ENCODE peak calls at places on chromosome 4, in five cellular contexts. One of them, this sample, is unnamed.

GRCh38 chr4:61397174-61397573 is 197.0 kb downstream of the ADGRL3 start:
- DNase-seq in tibial nerve: no peak
- DNase-seq in keratinocyte: no peak
- DNase-seq in heart right ventricle: no peak
- DNase-seq in coronary artery: no peak
- DNase-seq in this sample: no peak

GRCh38 chr4:184459413-184459812 is 14.9 kb downstream of the IRF2 start:
- DNase-seq in tibial nerve: no peak
- DNase-seq in keratinocyte: no peak
- DNase-seq in heart right ventricle: no peak
- DNase-seq in coronary artery: no peak
- DNase-seq in this sample: no peak

GRCh38 chr4:112840619-112841018 is 203.7 kb downstream of the LARP7 start:
- DNase-seq in tibial nerve: no peak
- DNase-seq in keratinocyte: no peak
- DNase-seq in heart right ventricle: no peak
- DNase-seq in coronary artery: no peak
- DNase-seq in this sample: no peak

GRCh38 chr4:3392319-3392718 is 49.4 kb upstream of the HGFAC start:
- DNase-seq in tibial nerve: no peak
- DNase-seq in keratinocyte: no peak
- DNase-seq in heart right ventricle: no peak
- DNase-seq in coronary artery: no peak
- DNase-seq in this sample: no peak

GRCh38 chr4:85672116-85672515 is 197.2 kb downstream of the ARHGAP24 start:
- DNase-seq in tibial nerve: no peak
- DNase-seq in keratinocyte: no peak
- DNase-seq in heart right ventricle: no peak
- DNase-seq in coronary artery: no peak
- DNase-seq in this sample: no peak

GRCh38 chr4:162959056-162959455 is 207.6 kb downstream of the NAF1 start:
- DNase-seq in tibial nerve: no peak
- DNase-seq in keratinocyte: no peak
- DNase-seq in heart right ventricle: no peak
- DNase-seq in coronary artery: no peak
- DNase-seq in this sample: no peak

GRCh38 chr4:15781427-15782095 is 3.4 kb downstream of the CD38 start:
- DNase-seq in tibial nerve: no peak
- DNase-seq in keratinocyte: no peak
- DNase-seq in heart right ventricle: no peak
- DNase-seq in coronary artery: no peak
- DNase-seq in this sample: no peak

GRCh38 chr4:177047851-177048174 is 255.1 kb upstream of the VEGFC start:
- DNase-seq in tibial nerve: no peak
- DNase-seq in keratinocyte: no peak
- DNase-seq in heart right ventricle: no peak
- DNase-seq in coronary artery: no peak
- DNase-seq in this sample: no peak

GRCh38 chr4:184648220-184649025 is 824 bp downstream of the CASP3 start:
- DNase-seq in tibial nerve: peak
- DNase-seq in keratinocyte: no peak
- DNase-seq in heart right ventricle: peak
- DNase-seq in coronary artery: peak
- DNase-seq in this sample: peak

GRCh38 chr4:139643042-139643895 is 22.4 kb upstream of the MGST2 start:
- DNase-seq in tibial nerve: no peak
- DNase-seq in keratinocyte: no peak
- DNase-seq in heart right ventricle: no peak
- DNase-seq in coronary artery: peak
- DNase-seq in this sample: no peak

GRCh38 chr4:19729873-19730735 is 521.6 kb upstream of the SLIT2 start:
- DNase-seq in tibial nerve: no peak
- DNase-seq in keratinocyte: no peak
- DNase-seq in heart right ventricle: no peak
- DNase-seq in coronary artery: no peak
- DNase-seq in this sample: no peak

GRCh38 chr4:109671350-109671749 is 31.9 kb downstream of the CASP6 start:
- DNase-seq in tibial nerve: no peak
- DNase-seq in keratinocyte: no peak
- DNase-seq in heart right ventricle: no peak
- DNase-seq in coronary artery: no peak
- DNase-seq in this sample: no peak

GRCh38 chr4:15495621-15496020 is 25.9 kb downstream of the CC2D2A start:
- DNase-seq in tibial nerve: no peak
- DNase-seq in keratinocyte: no peak
- DNase-seq in heart right ventricle: no peak
- DNase-seq in coronary artery: no peak
- DNase-seq in this sample: no peak

GRCh38 chr4:8376361-8377102 is 64.0 kb downstream of the ACOX3 start:
- DNase-seq in tibial nerve: no peak
- DNase-seq in keratinocyte: no peak
- DNase-seq in heart right ventricle: no peak
- DNase-seq in coronary artery: no peak
- DNase-seq in this sample: no peak

GRCh38 chr4:100017627-100018310 is 67.7 kb upstream of the H2AZ1 start:
- DNase-seq in tibial nerve: no peak
- DNase-seq in keratinocyte: peak
- DNase-seq in heart right ventricle: no peak
- DNase-seq in coronary artery: no peak
- DNase-seq in this sample: no peak

GRCh38 chr4:174928174-174928573 is 10.0 kb downstream of the ADAM29 start:
- DNase-seq in tibial nerve: no peak
- DNase-seq in keratinocyte: no peak
- DNase-seq in heart right ventricle: no peak
- DNase-seq in coronary artery: no peak
- DNase-seq in this sample: no peak

GRCh38 chr4:53547983-53548382 is 43.3 kb downstream of the LNX1 start:
- DNase-seq in tibial nerve: no peak
- DNase-seq in keratinocyte: no peak
- DNase-seq in heart right ventricle: no peak
- DNase-seq in coronary artery: no peak
- DNase-seq in this sample: no peak

GRCh38 chr4:153211986-153212720 is 7.9 kb downstream of the TRIM2 start:
- DNase-seq in tibial nerve: no peak
- DNase-seq in keratinocyte: no peak
- DNase-seq in heart right ventricle: no peak
- DNase-seq in coronary artery: no peak
- DNase-seq in this sample: no peak

GRCh38 chr4:98262431-98262830 is 1.2 kb downstream of the RAP1GDS1 start:
- DNase-seq in tibial nerve: no peak
- DNase-seq in keratinocyte: no peak
- DNase-seq in heart right ventricle: no peak
- DNase-seq in coronary artery: no peak
- DNase-seq in this sample: no peak

GRCh38 chr4:20618010-20618409 is 82.2 kb upstream of the PACRGL start:
- DNase-seq in tibial nerve: no peak
- DNase-seq in keratinocyte: no peak
- DNase-seq in heart right ventricle: no peak
- DNase-seq in coronary artery: no peak
- DNase-seq in this sample: no peak

GRCh38 chr4:124111922-124112321 is 600.6 kb downstream of the ANKRD50 start:
- DNase-seq in tibial nerve: no peak
- DNase-seq in keratinocyte: no peak
- DNase-seq in heart right ventricle: no peak
- DNase-seq in coronary artery: no peak
- DNase-seq in this sample: no peak

GRCh38 chr4:182413550-182413949 is 170.3 kb downstream of the TENM3 start:
- DNase-seq in tibial nerve: no peak
- DNase-seq in keratinocyte: no peak
- DNase-seq in heart right ventricle: no peak
- DNase-seq in coronary artery: no peak
- DNase-seq in this sample: no peak

GRCh38 chr4:70722199-70722791 is 531 bp downstream of the RUFY3 start:
- DNase-seq in tibial nerve: no peak
- DNase-seq in keratinocyte: no peak
- DNase-seq in heart right ventricle: no peak
- DNase-seq in coronary artery: no peak
- DNase-seq in this sample: no peak

GRCh38 chr4:48033825-48034413 is 17.3 kb downstream of the NIPAL1 start:
- DNase-seq in tibial nerve: no peak
- DNase-seq in keratinocyte: peak
- DNase-seq in heart right ventricle: no peak
- DNase-seq in coronary artery: no peak
- DNase-seq in this sample: no peak

GRCh38 chr4:118173956-118174355 is 139.7 kb downstream of the NDST3 start:
- DNase-seq in tibial nerve: no peak
- DNase-seq in keratinocyte: no peak
- DNase-seq in heart right ventricle: no peak
- DNase-seq in coronary artery: no peak
- DNase-seq in this sample: no peak

GRCh38 chr4:73701116-73701515 is 39.3 kb upstream of the CXCL8 start:
- DNase-seq in tibial nerve: no peak
- DNase-seq in keratinocyte: no peak
- DNase-seq in heart right ventricle: no peak
- DNase-seq in coronary artery: no peak
- DNase-seq in this sample: no peak

GRCh38 chr4:4507403-4507802 is 34.4 kb downstream of the STX18 start:
- DNase-seq in tibial nerve: no peak
- DNase-seq in keratinocyte: no peak
- DNase-seq in heart right ventricle: no peak
- DNase-seq in coronary artery: no peak
- DNase-seq in this sample: no peak

GRCh38 chr4:71445819-71446218 is 107.0 kb downstream of the SLC4A4 start:
- DNase-seq in tibial nerve: no peak
- DNase-seq in keratinocyte: no peak
- DNase-seq in heart right ventricle: no peak
- DNase-seq in coronary artery: no peak
- DNase-seq in this sample: no peak

GRCh38 chr4:663438-664428 is 10.3 kb downstream of the ATP5ME start:
- DNase-seq in tibial nerve: no peak
- DNase-seq in keratinocyte: no peak
- DNase-seq in heart right ventricle: peak
- DNase-seq in coronary artery: no peak
- DNase-seq in this sample: no peak
- H3K4me3 ChIP-seq in tibial nerve: peak
- H3K4me3 ChIP-seq in keratinocyte: no peak
- H3K4me3 ChIP-seq in heart right ventricle: peak
- H3K4me3 ChIP-seq in coronary artery: peak
- H3K4me3 ChIP-seq in this sample: peak

GRCh38 chr4:32145987-32146386 is 1425.8 kb downstream of the PCDH7 start:
- DNase-seq in tibial nerve: no peak
- DNase-seq in keratinocyte: no peak
- DNase-seq in heart right ventricle: no peak
- DNase-seq in coronary artery: no peak
- DNase-seq in this sample: no peak
- TF ChIP-seq CTCF in tibial nerve: no peak
- TF ChIP-seq CTCF in keratinocyte: peak
- TF ChIP-seq CTCF in heart right ventricle: no peak
- TF ChIP-seq CTCF in coronary artery: no peak
- TF ChIP-seq CTCF in this sample: no peak

DNA sequence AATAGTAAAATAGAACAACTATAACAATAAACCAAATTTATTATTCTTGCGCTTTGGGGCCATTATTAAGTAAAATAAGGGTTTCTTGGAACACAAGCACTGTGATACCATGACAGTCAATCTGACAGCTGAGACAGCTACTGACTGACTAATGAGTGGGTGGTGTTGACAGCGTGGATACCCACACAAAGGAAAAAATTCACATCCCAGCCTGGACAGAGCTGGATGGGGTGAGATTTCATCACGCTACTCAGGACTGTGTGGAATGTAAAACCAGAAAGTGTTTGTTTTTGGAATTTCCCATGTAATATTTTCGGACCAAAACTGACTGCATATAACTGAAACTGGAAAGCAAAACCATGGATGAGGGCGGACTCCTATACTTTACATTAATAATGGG is 48.8 kb downstream of the IGFBP7 start:
- DNase-seq in tibial nerve: no peak
- DNase-seq in keratinocyte: no peak
- DNase-seq in heart right ventricle: no peak
- DNase-seq in coronary artery: no peak
- DNase-seq in this sample: no peak
- H3K27ac ChIP-seq in tibial nerve: no peak
- H3K27ac ChIP-seq in keratinocyte: no peak
- H3K27ac ChIP-seq in heart right ventricle: peak
- H3K27ac ChIP-seq in coronary artery: peak
- H3K27ac ChIP-seq in this sample: peak

GRCh38 chr4:87662871-87663270 is 12.8 kb downstream of the DMP1 start:
- DNase-seq in tibial nerve: no peak
- DNase-seq in keratinocyte: no peak
- DNase-seq in heart right ventricle: no peak
- DNase-seq in coronary artery: no peak
- DNase-seq in this sample: no peak
- H3K4me3 ChIP-seq in tibial nerve: no peak
- H3K4me3 ChIP-seq in keratinocyte: no peak
- H3K4me3 ChIP-seq in heart right ventricle: no peak
- H3K4me3 ChIP-seq in coronary artery: no peak
- H3K4me3 ChIP-seq in this sample: no peak

GRCh38 chr4:88119951-88120350 is 38.5 kb downstream of the ABCG2 start:
- DNase-seq in tibial nerve: no peak
- DNase-seq in keratinocyte: no peak
- DNase-seq in heart right ventricle: no peak
- DNase-seq in coronary artery: no peak
- DNase-seq in this sample: no peak
- TF ChIP-seq CTCF in tibial nerve: no peak
- TF ChIP-seq CTCF in keratinocyte: no peak
- TF ChIP-seq CTCF in heart right ventricle: no peak
- TF ChIP-seq CTCF in coronary artery: no peak
- TF ChIP-seq CTCF in this sample: no peak

GRCh38 chr4:143356493-143356892 is 19.8 kb downstream of the GAB1 start:
- DNase-seq in tibial nerve: no peak
- DNase-seq in keratinocyte: no peak
- DNase-seq in heart right ventricle: no peak
- DNase-seq in coronary artery: no peak
- DNase-seq in this sample: no peak
- H3K27ac ChIP-seq in tibial nerve: no peak
- H3K27ac ChIP-seq in keratinocyte: peak
- H3K27ac ChIP-seq in heart right ventricle: no peak
- H3K27ac ChIP-seq in coronary artery: peak
- H3K27ac ChIP-seq in this sample: no peak

GRCh38 chr4:156347412-156348075 is 393.9 kb upstream of the CTSO start:
- DNase-seq in tibial nerve: no peak
- DNase-seq in keratinocyte: no peak
- DNase-seq in heart right ventricle: no peak
- DNase-seq in coronary artery: no peak
- DNase-seq in this sample: no peak

GRCh38 chr4:156344397-156344796 is 390.7 kb upstream of the CTSO start:
- DNase-seq in tibial nerve: no peak
- DNase-seq in keratinocyte: no peak
- DNase-seq in heart right ventricle: no peak
- DNase-seq in coronary artery: no peak
- DNase-seq in this sample: no peak

DNA sequence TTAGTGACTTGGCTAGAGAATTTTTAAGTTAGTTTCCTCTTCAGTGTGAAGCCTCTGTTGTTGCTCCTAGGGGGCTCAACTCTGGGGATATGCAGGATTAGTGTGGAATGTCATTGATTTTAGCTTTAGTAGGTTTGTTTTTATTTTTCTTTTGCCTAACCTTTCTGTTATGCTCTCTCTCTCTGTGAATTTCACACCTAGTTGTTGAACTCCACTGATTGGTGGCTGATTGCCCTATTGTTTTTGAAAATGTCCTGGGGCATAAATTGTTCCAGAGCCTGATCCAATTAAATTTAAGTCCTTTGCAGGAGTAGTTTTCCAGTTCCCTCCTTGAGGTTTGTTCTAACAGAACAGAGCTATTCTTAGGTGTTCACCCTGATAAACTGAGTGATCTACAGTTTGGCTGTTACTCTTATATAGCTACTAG is 393.3 kb upstream of the CTSO start:
- DNase-seq in tibial nerve: no peak
- DNase-seq in keratinocyte: no peak
- DNase-seq in heart right ventricle: no peak
- DNase-seq in coronary artery: no peak
- DNase-seq in this sample: no peak
- H3K4me3 ChIP-seq in tibial nerve: no peak
- H3K4me3 ChIP-seq in keratinocyte: no peak
- H3K4me3 ChIP-seq in heart right ventricle: no peak
- H3K4me3 ChIP-seq in coronary artery: no peak
- H3K4me3 ChIP-seq in this sample: no peak

This sample was measured in right atrium auricular region.